ENCODE peak calls at places on chromosomes 12 and 14, in nine cellular contexts. J is effector memory CD4-positive, alpha-beta T cell; K is left ventricle myocardium inferior; N is psoas muscle; D is aorta; Q is SJSA1; Y is A673; G is fibroblast of lung; X is uterus. V is an unnamed sample.

GRCh38 chr14:99316281-99317163 is 44.5 kb upstream of the BCL11B start:
- DNase-seq in J (no peak), K (no peak), N (no peak), D (no peak), Q (no peak), Y (no peak), G (no peak), X (no peak), V (no peak)

GRCh38 chr12:95838125-95838524 is 20.6 kb upstream of the SNRPF start:
- DNase-seq in J (no peak), K (no peak), N (no peak), D (no peak), Q (no peak), Y (peak; percentile 89), G (peak; percentile 69), X (no peak), V (no peak)

GRCh38 chr14:64147126-64147790 is 146.9 kb downstream of the ESR2 start:
- DNase-seq in J (no peak), K (no peak), N (no peak), D (no peak), Q (peak; percentile 79), Y (no peak), G (peak; percentile 29), X (no peak), V (no peak)

GRCh38 chr12:62131153-62131552 is 129.1 kb upstream of the USP15 start:
- DNase-seq in J (no peak), K (no peak), N (no peak), D (no peak), Q (no peak), Y (no peak), G (no peak), X (no peak), V (no peak)

GRCh38 chr12:29634057-29634456 is 136.6 kb upstream of the OVCH1 start:
- DNase-seq in J (no peak), K (no peak), N (no peak), D (no peak), Q (no peak), Y (no peak), G (peak; percentile 33), X (no peak), V (no peak)

GRCh38 chr14:106879241-106879640 is 1352.9 kb downstream of the TMEM121 start:
- DNase-seq in J (no peak), K (no peak), N (no peak), D (peak; percentile 53), Q (no peak), Y (peak; percentile 63), G (no peak), X (no peak), V (peak; percentile 19)

GRCh38 chr12:5395443-5396401 is 36.2 kb upstream of the NTF3 start:
- DNase-seq in J (no peak), K (no peak), N (no peak), D (no peak), Q (no peak), Y (peak; percentile 7), G (no peak), X (peak; percentile 18), V (no peak)

GRCh38 chr12:85424581-85425348 is 144.7 kb downstream of the ALX1 start:
- DNase-seq in J (no peak), K (no peak), N (no peak), D (no peak), Q (no peak), Y (peak; percentile 88), G (peak; percentile 25), X (no peak), V (no peak)

GRCh38 chr12:25655702-25656101 is 102.6 kb upstream of the LMNTD1 start:
- DNase-seq in J (no peak), K (no peak), N (no peak), D (no peak), Q (no peak), Y (no peak), G (no peak), X (no peak), V (no peak)

GRCh38 chr12:64813733-64814132 is 10.7 kb upstream of the TBC1D30 start:
- DNase-seq in J (no peak), K (no peak), N (no peak), D (no peak), Q (no peak), Y (no peak), G (no peak), X (no peak), V (no peak)

GRCh38 chr12:121925361-121925725 is 7.0 kb downstream of the CFAP251 start:
- DNase-seq in J (no peak), K (no peak), N (no peak), D (no peak), Q (no peak), Y (peak; percentile 63), G (peak; percentile 63), X (no peak), V (no peak)

GRCh38 chr12:81378601-81379000 is 300.7 kb downstream of the ACSS3 start:
- DNase-seq in J (no peak), K (no peak), N (no peak), D (no peak), Q (no peak), Y (no peak), G (no peak), X (no peak), V (no peak)

GRCh38 chr12:105036937-105037649 is 47.2 kb downstream of the ALDH1L2 start:
- DNase-seq in J (no peak), K (no peak), N (no peak), D (no peak), Q (no peak), Y (no peak), G (no peak), X (no peak), V (no peak)

GRCh38 chr14:74085828-74086227 is 1.1 kb downstream of the LIN52 start:
- DNase-seq in J (no peak), K (no peak), N (no peak), D (no peak), Q (no peak), Y (no peak), G (no peak), X (no peak), V (no peak)

GRCh38 chr12:95590775-95591174 is 39.5 kb upstream of the USP44 start:
- DNase-seq in J (no peak), K (no peak), N (no peak), D (no peak), Q (no peak), Y (no peak), G (no peak), X (no peak), V (no peak)

GRCh38 chr14:63860146-63860545 is 7.3 kb downstream of the SYNE2 start:
- DNase-seq in J (no peak), K (no peak), N (no peak), D (no peak), Q (no peak), Y (no peak), G (no peak), X (no peak), V (no peak)

GRCh38 chr14:102490456-102490855 is 19.1 kb downstream of the ANKRD9 start:
- DNase-seq in J (no peak), K (no peak), N (no peak), D (peak; percentile 31), Q (no peak), Y (no peak), G (no peak), X (no peak), V (no peak)

GRCh38 chr14:66070542-66071319 is 415.4 kb upstream of the CCDC196 start:
- DNase-seq in J (peak; percentile 33), K (peak; percentile 25), N (no peak), D (peak; percentile 48), Q (no peak), Y (peak; percentile 50), G (peak; percentile 6), X (no peak), V (peak; percentile 30)

DNA sequence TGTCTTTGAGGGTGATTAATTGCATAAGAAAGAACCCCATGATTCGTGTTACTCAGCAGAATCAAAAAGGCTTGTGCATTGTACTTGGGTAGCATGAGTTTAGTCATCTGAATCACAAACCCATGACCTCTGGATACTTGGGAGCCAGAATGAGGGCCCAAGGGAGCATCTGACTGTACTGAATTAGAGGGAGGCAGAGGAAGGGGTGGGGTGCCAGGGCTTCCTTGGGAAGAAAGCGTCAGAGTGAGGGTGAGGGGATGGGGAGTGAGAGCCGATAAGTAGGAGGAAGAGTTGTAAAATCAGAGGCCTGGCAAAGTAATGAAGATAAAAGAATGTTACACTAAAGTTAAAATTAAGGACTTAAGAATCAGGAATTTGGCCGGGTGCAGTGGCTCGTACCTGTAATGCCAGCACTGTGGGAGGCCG is 29.8 kb downstream of the GPRC5D start:
- DNase-seq in J (no peak), K (no peak), N (peak; percentile 74), D (peak; percentile 74), Q (no peak), Y (no peak), G (peak; percentile 61), X (peak; percentile 56), V (no peak)
- H3K27ac ChIP-seq in J (no peak overlapping the region), K (no peak overlapping the region), N (no peak overlapping the region), D (no peak overlapping the region), Q (no peak overlapping the region), Y (no peak overlapping the region), G (peak overlapping the region; percentile 2), X (no peak overlapping the region), V (no peak overlapping the region)

GRCh38 chr14:100765991-100766390 is 39.3 kb downstream of the DLK1 start:
- DNase-seq in J (no peak), K (no peak), N (peak; percentile 37), D (no peak), Q (no peak), Y (no peak), G (no peak), X (no peak), V (no peak)
- H3K27me3 ChIP-seq in J (no peaks in the 10 kb centered on the region), K (peaks cover 88% of the 10 kb centered on the region), N (no peaks in the 10 kb centered on the region), D (no peaks in the 10 kb centered on the region), Q (no peaks in the 10 kb centered on the region), Y (no peaks in the 10 kb centered on the region), G (peaks cover 2% of the 10 kb centered on the region), X (no peaks in the 10 kb centered on the region), V (peaks cover 21% of the 10 kb centered on the region)

GRCh38 chr14:31230559-31230958 is 23.0 kb upstream of the HECTD1 start:
- DNase-seq in J (no peak), K (no peak), N (no peak), D (no peak), Q (no peak), Y (no peak), G (no peak), X (no peak), V (no peak)
- H3K27ac ChIP-seq in J (no peak overlapping the region), K (peak overlapping the region; percentile 81), N (peak overlapping the region; percentile 77), D (no peak overlapping the region), Q (no peak overlapping the region), Y (no peak overlapping the region), G (no peak overlapping the region), X (no peak overlapping the region), V (no peak overlapping the region)

GRCh38 chr12:53966385-53967133 is 6.4 kb upstream of the HOXC11 start:
- DNase-seq in J (no peak), K (no peak), N (peak; percentile 32), D (no peak), Q (no peak), Y (no peak), G (no peak), X (no peak), V (no peak)

GRCh38 chr12:53963434-53964314 is 9.0 kb downstream of the HOXC12 start:
- DNase-seq in J (no peak), K (no peak), N (peak; percentile 30), D (no peak), Q (peak; percentile 68), Y (no peak), G (no peak), X (no peak), V (no peak)

GRCh38 chr12:53964315-53964713 is 8.6 kb upstream of the HOXC11 start:
- DNase-seq in J (no peak), K (no peak), N (no peak), D (no peak), Q (no peak), Y (no peak), G (no peak), X (no peak), V (no peak)

GRCh38 chr12:53966070-53966384 is 6.9 kb upstream of the HOXC11 start:
- DNase-seq in J (no peak), K (no peak), N (no peak), D (no peak), Q (no peak), Y (no peak), G (no peak), X (no peak), V (no peak)

GRCh38 chr12:53965251-53966069 is 7.5 kb upstream of the HOXC11 start:
- DNase-seq in J (no peak), K (no peak), N (peak; percentile 49), D (no peak), Q (peak; percentile 97), Y (no peak), G (no peak), X (peak; percentile 28), V (no peak)
- H3K27me3 ChIP-seq in J (peaks cover 85% of the 10 kb centered on the region), K (peaks cover 100% of the 10 kb centered on the region), N (no peaks in the 10 kb centered on the region), D (no peaks in the 10 kb centered on the region), Q (no peaks in the 10 kb centered on the region), Y (no peaks in the 10 kb centered on the region), G (peaks cover 93% of the 10 kb centered on the region), X (peaks cover 11% of the 10 kb centered on the region), V (peaks cover 100% of the 10 kb centered on the region)

V was measured in heart right ventricle.